ENCODE peak calls at places on chromosomes 11 and 22, in eight cellular contexts. A is anterior cingulate cortex, G is NCI-H82, Y is dorsolateral prefrontal cortex, J is left ventricle myocardium inferior, K is cardiac septum, X is T-cell, L is AG20443. E is an unnamed sample.

GRCh38 chr11:128519353-128519752 is 68.0 kb downstream of the ETS1 start:
- DNase-seq in A (no peak), G (peak), Y (no peak), J (no peak), K (no peak), X (no peak), L (no peak), E (no peak)

GRCh38 chr11:32830796-32831195 is 1.1 kb downstream of the PRRG4 start:
- DNase-seq in A (no peak), G (no peak), Y (no peak), J (no peak), K (no peak), X (no peak), L (no peak), E (no peak)

GRCh38 chr22:31122532-31123291 is at the start of gene INPP5J:
- DNase-seq in A (peak), G (peak), Y (peak), J (peak), K (no peak), X (no peak), L (peak), E (no peak)

GRCh38 chr11:16883179-16883578 is 131.0 kb downstream of the PLEKHA7 start:
- DNase-seq in A (no peak), G (peak), Y (no peak), J (peak), K (no peak), X (no peak), L (no peak), E (no peak)

GRCh38 chr11:107752954-107753822 is 41.3 kb upstream of the SLN start:
- DNase-seq in A (no peak), G (peak), Y (no peak), J (no peak), K (no peak), X (no peak), L (no peak), E (no peak)

GRCh38 chr22:29072193-29072978 is 449 bp upstream of the KREMEN1 start:
- DNase-seq in A (peak), G (peak), Y (peak), J (peak), K (peak), X (peak), L (peak), E (peak)

GRCh38 chr11:74025467-74026166 is 16.7 kb upstream of the UCP3 start:
- DNase-seq in A (no peak), G (no peak), Y (no peak), J (no peak), K (no peak), X (no peak), L (peak), E (no peak)

GRCh38 chr11:2737876-2738275 is 38.1 kb upstream of the KCNQ1OT1 start:
- DNase-seq in A (no peak), G (no peak), Y (no peak), J (peak), K (no peak), X (no peak), L (peak), E (no peak)

GRCh38 chr11:116857316-116857715 is 19.9 kb upstream of the APOA1 start:
- DNase-seq in A (no peak), G (no peak), Y (no peak), J (no peak), K (no peak), X (no peak), L (peak), E (no peak)

GRCh38 chr11:71286701-71287643 is 34.6 kb upstream of the SHANK2 start:
- DNase-seq in A (peak), G (no peak), Y (no peak), J (no peak), K (peak), X (no peak), L (peak), E (no peak)

GRCh38 chr11:102081313-102081712 is 28.9 kb upstream of the YAP1 start:
- DNase-seq in A (no peak), G (no peak), Y (no peak), J (no peak), K (no peak), X (no peak), L (peak), E (no peak)